ENCODE peak calls at places on chromosomes 12 and 14, in nine cellular contexts. E is AG04450, D is HepG2, X is AG10803, Q is lower leg skin, G is omental fat pad, L is A549, O is dorsolateral prefrontal cortex, F is GM06990. T is an unnamed sample.

GRCh38 chr14:75981426-75981825 is 369 bp downstream of the TGFB3 start:
- DNase-seq in D (peak), Q (peak), F (peak), G (no peak), X (no peak), E (no peak), L (no peak), O (no peak), T (no peak)

GRCh38 chr12:65952737-65953209 is 128.5 kb downstream of the HMGA2 start:
- DNase-seq in L (peak), O (no peak), G (no peak), E (no peak), Q (no peak), D (peak), F (no peak), X (no peak), T (no peak)

GRCh38 chr14:57833304-57833703 is 32.6 kb downstream of the SLC35F4 start:
- DNase-seq in O (peak), Q (peak), E (peak), L (peak), D (no peak), F (no peak), X (peak), G (peak), T (peak)

GRCh38 chr14:69149461-69150244 is 3.3 kb downstream of the DCAF5 start:
- DNase-seq in O (no peak), E (no peak), Q (no peak), G (no peak), D (no peak), F (no peak), X (peak), L (no peak), T (no peak)

GRCh38 chr14:75322746-75323145 is 44.1 kb downstream of the FOS start:
- DNase-seq in E (no peak), Q (no peak), X (no peak), O (no peak), D (no peak), F (no peak), G (no peak), L (no peak), T (no peak)

GRCh38 chr12:54360717-54361456 is 3.4 kb downstream of the GPR84 start:
- DNase-seq in G (no peak), F (no peak), L (peak), X (peak), O (peak), D (peak), Q (no peak), E (no peak), T (no peak)

GRCh38 chr12:30863839-30864238 is 62.7 kb upstream of the TSPAN11 start:
- DNase-seq in X (no peak), E (no peak), Q (no peak), G (no peak), L (no peak), O (no peak), D (no peak), F (no peak), T (no peak)

GRCh38 chr12:56927281-56927680 is 6.9 kb downstream of the SDR9C7 start:
- DNase-seq in X (no peak), E (no peak), O (no peak), D (no peak), Q (no peak), F (no peak), L (no peak), G (no peak), T (no peak)

GRCh38 chr14:90300649-90301048 is 31.1 kb downstream of the NRDE2 start:
- DNase-seq in E (no peak), F (no peak), O (no peak), L (no peak), X (peak), D (no peak), G (no peak), Q (no peak), T (no peak)

GRCh38 chr12:62284749-62285148 is 24.5 kb downstream of the USP15 start:
- DNase-seq in F (no peak), E (no peak), L (no peak), D (no peak), Q (no peak), G (no peak), O (no peak), X (no peak), T (no peak)

DNA sequence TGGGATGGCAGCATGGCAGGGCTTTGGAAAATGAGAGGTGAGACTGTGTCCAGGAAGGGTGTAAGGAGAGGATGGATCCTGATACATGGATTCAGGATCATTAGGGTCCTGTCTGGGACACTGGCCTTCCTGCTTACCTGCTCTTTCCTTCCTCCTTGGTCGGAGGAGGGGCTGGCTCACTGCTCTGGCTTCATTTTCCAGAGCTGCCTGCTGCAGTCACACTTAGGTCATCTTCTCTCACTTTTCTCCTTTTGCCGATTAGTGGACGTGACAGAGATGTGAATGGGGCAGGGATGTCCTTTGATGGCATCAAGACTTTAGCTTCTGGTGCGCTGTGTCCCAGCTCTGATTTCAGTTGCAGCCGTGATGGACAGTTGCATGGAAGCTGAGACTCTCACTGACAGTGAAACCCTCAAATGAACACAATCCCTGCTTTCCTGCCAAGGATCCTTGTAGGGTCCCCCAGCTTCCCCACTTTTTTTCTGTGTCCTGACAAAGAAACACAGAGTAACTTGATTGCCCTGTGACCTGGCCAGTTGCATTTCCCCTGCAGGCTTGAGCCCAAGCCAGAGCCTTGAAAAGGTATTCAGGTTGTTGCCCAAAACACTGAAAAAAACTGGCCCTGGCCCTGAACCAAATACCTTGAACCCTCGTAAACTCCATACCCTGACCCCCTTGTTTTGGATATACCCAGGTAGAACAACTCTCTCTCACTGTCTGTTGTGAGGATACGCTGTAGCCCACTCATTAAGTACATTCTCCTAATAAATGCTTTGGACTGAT is 756 bp upstream of the CIDEB start:
- DNase-seq in X (no peak), O (no peak), Q (no peak), L (no peak), F (no peak), G (no peak), D (no peak), E (no peak), T (no peak)
- TF ChIP-seq CTCF in X (no peak), O (peak), Q (peak), L (peak), F (no peak), G (no peak), D (no peak), E (no peak), T (no peak)

GRCh38 chr14:67172520-67172919 is 16.7 kb upstream of the GARIN2 start:
- DNase-seq in O (no peak), G (no peak), E (no peak), Q (no peak), X (no peak), D (no peak), L (no peak), F (no peak), T (no peak)
- TF ChIP-seq CTCF in O (no peak), G (no peak), E (no peak), Q (no peak), X (no peak), D (no peak), L (no peak), F (no peak), T (no peak)

GRCh38 chr14:63039800-63040380 is 5.4 kb downstream of the KCNH5 start:
- DNase-seq in O (no peak), E (peak), F (no peak), L (no peak), D (peak), G (no peak), X (peak), Q (no peak), T (no peak)
- TF ChIP-seq CTCF in O (peak), E (peak), F (peak), L (peak), D (peak), G (no peak), X (peak), Q (no peak), T (peak)

DNA sequence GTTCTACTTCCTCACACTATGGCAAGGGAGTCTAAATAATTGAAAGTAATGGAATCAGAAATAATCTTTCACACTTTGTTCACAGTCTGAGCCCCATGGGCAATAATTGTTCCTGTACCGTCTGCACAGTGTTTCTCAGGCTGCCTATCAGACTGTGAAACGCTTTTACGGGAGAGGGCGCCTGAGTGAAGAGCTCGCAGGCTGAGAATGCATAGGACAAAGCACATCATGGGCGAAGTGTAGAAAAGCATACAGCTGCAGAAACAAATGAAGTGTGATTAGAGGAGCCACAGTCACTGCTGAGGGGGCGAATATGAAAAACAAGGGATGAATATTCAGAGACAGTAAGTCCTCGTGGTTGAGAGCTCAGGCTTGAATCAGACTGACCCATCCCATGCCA is 438.3 kb upstream of the DCN start:
- DNase-seq in E (peak), O (peak), G (no peak), D (no peak), Q (no peak), L (no peak), X (no peak), F (no peak), T (no peak)
- TF ChIP-seq CTCF in E (peak), O (peak), G (no peak), D (peak), Q (no peak), L (no peak), X (peak), F (no peak), T (no peak)

DNA sequence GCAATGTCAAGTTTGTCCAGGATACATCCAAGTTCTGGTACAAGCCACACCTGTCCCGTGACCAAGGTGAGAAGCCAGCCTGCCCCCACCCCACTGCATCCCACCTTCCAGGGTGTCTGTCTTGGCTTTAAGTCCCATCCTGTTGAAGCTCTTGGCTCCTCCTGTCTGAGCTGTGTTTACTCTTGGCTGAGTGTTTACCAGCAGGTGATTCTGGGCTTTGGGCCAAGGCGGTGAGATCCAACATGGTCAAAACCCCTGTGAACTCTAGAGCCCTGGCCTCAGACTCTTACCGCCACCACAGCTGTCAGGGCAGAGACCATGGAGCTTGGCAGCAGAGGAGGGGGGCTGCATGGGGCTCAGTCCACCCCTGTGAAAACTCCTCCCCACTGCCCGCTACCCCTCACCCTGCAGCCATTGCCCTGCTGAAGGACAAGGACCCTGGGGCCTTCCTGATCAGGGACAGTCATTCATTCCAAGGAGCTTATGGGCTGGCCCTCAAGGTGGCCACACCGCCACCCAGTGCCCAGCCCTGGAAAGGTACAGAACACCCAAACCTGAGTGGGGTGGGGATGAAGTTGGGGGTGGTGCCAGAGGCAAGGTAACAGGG is 11.6 kb downstream of the TNS2 start:
- DNase-seq in L (peak), X (no peak), G (no peak), E (no peak), F (no peak), O (peak), Q (peak), D (peak), T (peak)
- TF ChIP-seq CTCF in L (peak), X (peak), G (no peak), E (no peak), F (peak), O (no peak), Q (no peak), D (peak), T (peak)

GRCh38 chr14:63727736-63728728 is at the start of gene SGPP1:
- DNase-seq in D (peak), E (peak), O (peak), X (peak), G (peak), Q (peak), L (peak), F (peak), T (peak)
- TF ChIP-seq CTCF in D (peak), E (peak), O (peak), X (peak), G (no peak), Q (peak), L (peak), F (peak), T (peak)

GRCh38 chr12:124734224-124734788 is 129.4 kb downstream of the SCARB1 start:
- DNase-seq in X (no peak), G (no peak), E (no peak), L (no peak), Q (peak), F (no peak), O (no peak), D (peak), T (no peak)
- TF ChIP-seq CTCF in X (no peak), G (no peak), E (no peak), L (no peak), Q (no peak), F (no peak), O (no peak), D (no peak), T (no peak)

GRCh38 chr12:43728117-43728516 is 30.5 kb downstream of the PUS7L start:
- DNase-seq in G (no peak), Q (no peak), E (no peak), O (no peak), F (no peak), D (no peak), L (no peak), X (peak), T (peak)
- TF ChIP-seq CTCF in G (no peak), Q (no peak), E (no peak), O (peak), F (no peak), D (no peak), L (peak), X (peak), T (peak)

GRCh38 chr12:1591029-1591428 is 3.4 kb downstream of the FBXL14 start:
- DNase-seq in L (peak), X (no peak), G (no peak), O (no peak), Q (no peak), E (no peak), D (no peak), F (no peak), T (no peak)
- TF ChIP-seq CTCF in L (no peak), X (peak), G (no peak), O (peak), Q (no peak), E (peak), D (no peak), F (peak), T (no peak)

DNA sequence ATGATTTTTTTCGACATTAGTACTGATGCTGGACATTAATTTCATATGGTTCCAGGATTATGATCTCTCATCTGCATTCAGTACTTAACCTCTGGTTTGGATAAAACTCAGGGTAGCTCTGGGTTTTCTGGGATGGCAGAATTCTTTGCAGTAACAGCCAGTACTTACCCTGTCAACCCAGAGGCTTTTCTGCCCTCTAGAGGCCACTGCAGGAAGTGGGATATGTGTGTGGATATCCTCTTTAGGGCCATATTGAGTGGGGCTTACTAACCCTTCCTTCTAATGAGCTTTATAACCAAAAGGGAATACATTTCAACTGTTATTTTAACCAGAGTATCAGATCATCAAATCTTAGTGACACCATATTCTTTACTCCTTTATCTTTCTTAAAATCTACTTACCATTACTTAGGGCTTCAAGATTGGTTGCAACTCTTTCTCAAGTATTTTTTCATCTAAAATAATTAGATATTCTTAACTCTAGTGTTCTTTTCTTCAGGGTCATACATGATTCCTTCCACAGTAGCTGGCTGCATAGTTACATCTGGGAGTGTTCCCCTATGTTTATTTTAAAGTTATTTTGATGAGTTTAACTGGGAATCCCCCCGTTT is 488.0 kb upstream of the STXBP6 start:
- DNase-seq in X (no peak), F (no peak), E (no peak), O (no peak), D (peak), G (no peak), Q (no peak), L (no peak), T (peak)
- TF ChIP-seq CTCF in X (peak), F (peak), E (no peak), O (peak), D (peak), G (no peak), Q (no peak), L (no peak), T (peak)